ENCODE peak calls at places on chromosome 7, in ten cellular contexts. One of them, this sample, is unnamed.

GRCh38 chr7:73995330-73995729 is 32.6 kb upstream of the ELN start:
- DNase-seq in GM23338: no peak
- DNase-seq in Caco-2: no peak
- DNase-seq in WERI-Rb-1: no peak
- DNase-seq in Peyer's patch: no peak
- DNase-seq in choroid plexus epithelial cell: peak
- DNase-seq in GM06990: no peak
- DNase-seq in cardiac fibroblast: peak
- DNase-seq in body of pancreas: no peak
- DNase-seq in brain microvascular endothelial cell: peak
- DNase-seq in this sample: peak

GRCh38 chr7:128404826-128405344 is 4.9 kb downstream of the IMPDH1 start:
- DNase-seq in GM23338: no peak
- DNase-seq in Caco-2: no peak
- DNase-seq in WERI-Rb-1: peak
- DNase-seq in Peyer's patch: peak
- DNase-seq in choroid plexus epithelial cell: no peak
- DNase-seq in GM06990: no peak
- DNase-seq in cardiac fibroblast: no peak
- DNase-seq in body of pancreas: peak
- DNase-seq in brain microvascular endothelial cell: no peak
- DNase-seq in this sample: no peak

GRCh38 chr7:464712-465461 is 54.8 kb downstream of the PDGFA start:
- DNase-seq in GM23338: no peak
- DNase-seq in Caco-2: no peak
- DNase-seq in WERI-Rb-1: no peak
- DNase-seq in Peyer's patch: peak
- DNase-seq in choroid plexus epithelial cell: peak
- DNase-seq in GM06990: no peak
- DNase-seq in cardiac fibroblast: peak
- DNase-seq in body of pancreas: peak
- DNase-seq in brain microvascular endothelial cell: no peak
- DNase-seq in this sample: peak

GRCh38 chr7:9250876-9251275 is 817.5 kb downstream of the NXPH1 start:
- DNase-seq in GM23338: peak
- DNase-seq in Caco-2: no peak
- DNase-seq in WERI-Rb-1: peak
- DNase-seq in Peyer's patch: no peak
- DNase-seq in choroid plexus epithelial cell: no peak
- DNase-seq in GM06990: no peak
- DNase-seq in cardiac fibroblast: no peak
- DNase-seq in body of pancreas: no peak
- DNase-seq in brain microvascular endothelial cell: no peak
- DNase-seq in this sample: no peak

GRCh38 chr7:81688622-81689411 is 81.0 kb downstream of the HGF start:
- DNase-seq in GM23338: no peak
- DNase-seq in Caco-2: no peak
- DNase-seq in WERI-Rb-1: no peak
- DNase-seq in Peyer's patch: no peak
- DNase-seq in choroid plexus epithelial cell: no peak
- DNase-seq in GM06990: no peak
- DNase-seq in cardiac fibroblast: no peak
- DNase-seq in body of pancreas: no peak
- DNase-seq in brain microvascular endothelial cell: no peak
- DNase-seq in this sample: no peak

GRCh38 chr7:45163692-45164052 is 6.1 kb downstream of the RAMP3 start:
- DNase-seq in GM23338: no peak
- DNase-seq in Caco-2: no peak
- DNase-seq in WERI-Rb-1: no peak
- DNase-seq in Peyer's patch: no peak
- DNase-seq in choroid plexus epithelial cell: no peak
- DNase-seq in GM06990: no peak
- DNase-seq in cardiac fibroblast: no peak
- DNase-seq in body of pancreas: no peak
- DNase-seq in brain microvascular endothelial cell: no peak
- DNase-seq in this sample: no peak

GRCh38 chr7:28409716-28410627 is 2.3 kb upstream of the CREB5 start:
- DNase-seq in GM23338: peak
- DNase-seq in Caco-2: peak
- DNase-seq in WERI-Rb-1: no peak
- DNase-seq in Peyer's patch: no peak
- DNase-seq in choroid plexus epithelial cell: peak
- DNase-seq in GM06990: peak
- DNase-seq in cardiac fibroblast: peak
- DNase-seq in body of pancreas: peak
- DNase-seq in brain microvascular endothelial cell: peak
- DNase-seq in this sample: peak

GRCh38 chr7:24812313-24812945 is 55.2 kb upstream of the GSDME start:
- DNase-seq in GM23338: peak
- DNase-seq in Caco-2: peak
- DNase-seq in WERI-Rb-1: peak
- DNase-seq in Peyer's patch: peak
- DNase-seq in choroid plexus epithelial cell: peak
- DNase-seq in GM06990: no peak
- DNase-seq in cardiac fibroblast: peak
- DNase-seq in body of pancreas: peak
- DNase-seq in brain microvascular endothelial cell: no peak
- DNase-seq in this sample: peak

GRCh38 chr7:134594877-134595276 is 46.0 kb downstream of the AKR1B15 start:
- DNase-seq in GM23338: no peak
- DNase-seq in Caco-2: no peak
- DNase-seq in WERI-Rb-1: no peak
- DNase-seq in Peyer's patch: no peak
- DNase-seq in choroid plexus epithelial cell: no peak
- DNase-seq in GM06990: no peak
- DNase-seq in cardiac fibroblast: no peak
- DNase-seq in body of pancreas: no peak
- DNase-seq in brain microvascular endothelial cell: no peak
- DNase-seq in this sample: no peak

GRCh38 chr7:74430961-74431466 is 22.7 kb upstream of the GTF2IRD1 start:
- DNase-seq in GM23338: peak
- DNase-seq in Caco-2: no peak
- DNase-seq in WERI-Rb-1: no peak
- DNase-seq in Peyer's patch: no peak
- DNase-seq in choroid plexus epithelial cell: no peak
- DNase-seq in GM06990: no peak
- DNase-seq in cardiac fibroblast: no peak
- DNase-seq in body of pancreas: peak
- DNase-seq in brain microvascular endothelial cell: no peak
- DNase-seq in this sample: no peak

GRCh38 chr7:1675036-1675671 is 5.1 kb downstream of the ELFN1 start:
- DNase-seq in GM23338: no peak
- DNase-seq in Caco-2: no peak
- DNase-seq in WERI-Rb-1: peak
- DNase-seq in Peyer's patch: peak
- DNase-seq in choroid plexus epithelial cell: no peak
- DNase-seq in GM06990: no peak
- DNase-seq in cardiac fibroblast: no peak
- DNase-seq in body of pancreas: no peak
- DNase-seq in brain microvascular endothelial cell: no peak
- DNase-seq in this sample: no peak

GRCh38 chr7:157378390-157378789 is 41.6 kb downstream of the DNAJB6 start:
- DNase-seq in GM23338: no peak
- DNase-seq in Caco-2: no peak
- DNase-seq in WERI-Rb-1: no peak
- DNase-seq in Peyer's patch: peak
- DNase-seq in choroid plexus epithelial cell: no peak
- DNase-seq in GM06990: no peak
- DNase-seq in cardiac fibroblast: no peak
- DNase-seq in body of pancreas: no peak
- DNase-seq in brain microvascular endothelial cell: no peak
- DNase-seq in this sample: no peak

GRCh38 chr7:80924090-80924489 is 5.2 kb upstream of the SEMA3C start:
- DNase-seq in GM23338: no peak
- DNase-seq in Caco-2: no peak
- DNase-seq in WERI-Rb-1: no peak
- DNase-seq in Peyer's patch: no peak
- DNase-seq in choroid plexus epithelial cell: no peak
- DNase-seq in GM06990: no peak
- DNase-seq in cardiac fibroblast: no peak
- DNase-seq in body of pancreas: no peak
- DNase-seq in brain microvascular endothelial cell: no peak
- DNase-seq in this sample: no peak

GRCh38 chr7:23207029-23207428 is 25.2 kb downstream of the NUP42 start:
- DNase-seq in GM23338: no peak
- DNase-seq in Caco-2: no peak
- DNase-seq in WERI-Rb-1: no peak
- DNase-seq in Peyer's patch: no peak
- DNase-seq in choroid plexus epithelial cell: no peak
- DNase-seq in GM06990: no peak
- DNase-seq in cardiac fibroblast: no peak
- DNase-seq in body of pancreas: no peak
- DNase-seq in brain microvascular endothelial cell: no peak
- DNase-seq in this sample: no peak

GRCh38 chr7:23210502-23210901 is 28.7 kb downstream of the NUP42 start:
- DNase-seq in GM23338: no peak
- DNase-seq in Caco-2: no peak
- DNase-seq in WERI-Rb-1: no peak
- DNase-seq in Peyer's patch: no peak
- DNase-seq in choroid plexus epithelial cell: no peak
- DNase-seq in GM06990: no peak
- DNase-seq in cardiac fibroblast: no peak
- DNase-seq in body of pancreas: no peak
- DNase-seq in brain microvascular endothelial cell: no peak
- DNase-seq in this sample: no peak

GRCh38 chr7:23205861-23206510 is 24.1 kb downstream of the NUP42 start:
- DNase-seq in GM23338: peak
- DNase-seq in Caco-2: no peak
- DNase-seq in WERI-Rb-1: no peak
- DNase-seq in Peyer's patch: no peak
- DNase-seq in choroid plexus epithelial cell: peak
- DNase-seq in GM06990: no peak
- DNase-seq in cardiac fibroblast: no peak
- DNase-seq in body of pancreas: no peak
- DNase-seq in brain microvascular endothelial cell: peak
- DNase-seq in this sample: peak

GRCh38 chr7:23204241-23204640 is 22.4 kb downstream of the NUP42 start:
- DNase-seq in GM23338: no peak
- DNase-seq in Caco-2: no peak
- DNase-seq in WERI-Rb-1: no peak
- DNase-seq in Peyer's patch: no peak
- DNase-seq in choroid plexus epithelial cell: no peak
- DNase-seq in GM06990: no peak
- DNase-seq in cardiac fibroblast: no peak
- DNase-seq in body of pancreas: no peak
- DNase-seq in brain microvascular endothelial cell: no peak
- DNase-seq in this sample: no peak

DNA sequence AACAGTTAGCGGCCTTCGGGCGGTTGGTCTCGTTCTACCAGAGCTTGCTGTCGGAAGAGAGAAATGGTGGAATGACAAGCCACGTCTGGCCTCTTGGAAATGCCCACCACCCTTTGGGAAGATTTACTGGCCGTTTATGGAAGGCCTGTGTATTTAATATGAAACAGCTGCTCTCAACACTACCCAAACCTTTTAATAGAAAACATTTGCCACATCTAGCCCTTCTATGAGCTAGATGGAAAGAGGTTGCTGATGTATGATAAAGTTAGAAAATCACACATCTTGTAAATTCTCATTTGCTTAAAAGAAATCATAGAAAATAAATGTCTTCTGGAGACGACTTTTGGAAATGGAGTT is 24.6 kb downstream of the NUP42 start:
- DNase-seq in GM23338: no peak
- DNase-seq in Caco-2: no peak
- DNase-seq in WERI-Rb-1: no peak
- DNase-seq in Peyer's patch: no peak
- DNase-seq in choroid plexus epithelial cell: no peak
- DNase-seq in GM06990: no peak
- DNase-seq in cardiac fibroblast: no peak
- DNase-seq in body of pancreas: no peak
- DNase-seq in brain microvascular endothelial cell: no peak
- DNase-seq in this sample: peak
- H3K4me3 ChIP-seq in GM23338: peak
- H3K4me3 ChIP-seq in Caco-2: no peak
- H3K4me3 ChIP-seq in WERI-Rb-1: no peak
- H3K4me3 ChIP-seq in Peyer's patch: no peak
- H3K4me3 ChIP-seq in choroid plexus epithelial cell: peak
- H3K4me3 ChIP-seq in GM06990: no peak
- H3K4me3 ChIP-seq in cardiac fibroblast: no peak
- H3K4me3 ChIP-seq in body of pancreas: no peak
- H3K4me3 ChIP-seq in brain microvascular endothelial cell: peak
- H3K4me3 ChIP-seq in this sample: peak

GRCh38 chr7:83072576-83073517 is 89.8 kb downstream of the PCLO start:
- DNase-seq in GM23338: no peak
- DNase-seq in Caco-2: peak
- DNase-seq in WERI-Rb-1: no peak
- DNase-seq in Peyer's patch: no peak
- DNase-seq in choroid plexus epithelial cell: no peak
- DNase-seq in GM06990: no peak
- DNase-seq in cardiac fibroblast: no peak
- DNase-seq in body of pancreas: no peak
- DNase-seq in brain microvascular endothelial cell: peak
- DNase-seq in this sample: no peak
- TF ChIP-seq CTCF in GM23338: peak
- TF ChIP-seq CTCF in Caco-2: peak
- TF ChIP-seq CTCF in WERI-Rb-1: peak
- TF ChIP-seq CTCF in Peyer's patch: peak
- TF ChIP-seq CTCF in choroid plexus epithelial cell: peak
- TF ChIP-seq CTCF in GM06990: no peak
- TF ChIP-seq CTCF in cardiac fibroblast: no peak
- TF ChIP-seq CTCF in body of pancreas: no peak
- TF ChIP-seq CTCF in brain microvascular endothelial cell: peak
- TF ChIP-seq CTCF in this sample: peak

GRCh38 chr7:34057136-34057535 is 151.8 kb downstream of the BMPER start:
- DNase-seq in GM23338: no peak
- DNase-seq in Caco-2: no peak
- DNase-seq in WERI-Rb-1: no peak
- DNase-seq in Peyer's patch: no peak
- DNase-seq in choroid plexus epithelial cell: no peak
- DNase-seq in GM06990: no peak
- DNase-seq in cardiac fibroblast: no peak
- DNase-seq in body of pancreas: no peak
- DNase-seq in brain microvascular endothelial cell: no peak
- DNase-seq in this sample: no peak
- H3K4me3 ChIP-seq in GM23338: no peak
- H3K4me3 ChIP-seq in Caco-2: no peak
- H3K4me3 ChIP-seq in WERI-Rb-1: no peak
- H3K4me3 ChIP-seq in Peyer's patch: no peak
- H3K4me3 ChIP-seq in choroid plexus epithelial cell: no peak
- H3K4me3 ChIP-seq in GM06990: no peak
- H3K4me3 ChIP-seq in cardiac fibroblast: no peak
- H3K4me3 ChIP-seq in body of pancreas: no peak
- H3K4me3 ChIP-seq in brain microvascular endothelial cell: no peak
- H3K4me3 ChIP-seq in this sample: no peak

GRCh38 chr7:138002096-138002827 is 376 bp upstream of the CREB3L2 start:
- DNase-seq in GM23338: peak
- DNase-seq in Caco-2: peak
- DNase-seq in WERI-Rb-1: peak
- DNase-seq in Peyer's patch: peak
- DNase-seq in choroid plexus epithelial cell: peak
- DNase-seq in GM06990: peak
- DNase-seq in cardiac fibroblast: peak
- DNase-seq in body of pancreas: peak
- DNase-seq in brain microvascular endothelial cell: peak
- DNase-seq in this sample: peak
- TF ChIP-seq CTCF in GM23338: peak
- TF ChIP-seq CTCF in Caco-2: peak
- TF ChIP-seq CTCF in WERI-Rb-1: peak
- TF ChIP-seq CTCF in Peyer's patch: peak
- TF ChIP-seq CTCF in choroid plexus epithelial cell: peak
- TF ChIP-seq CTCF in GM06990: peak
- TF ChIP-seq CTCF in cardiac fibroblast: peak
- TF ChIP-seq CTCF in body of pancreas: peak
- TF ChIP-seq CTCF in brain microvascular endothelial cell: peak
- TF ChIP-seq CTCF in this sample: peak

This sample was measured in astrocyte of the spinal cord.